ENCODE peak calls at places on chromosomes 6 and 20, in four cellular contexts. One of them, this sample, is unnamed.

GRCh38 chr20:1265226-1265915 is 723 bp upstream of the SNPH start:
- DNase-seq in breast epithelium: no peak
- DNase-seq in sigmoid colon: no peak
- DNase-seq in heart left ventricle: no peak
- DNase-seq in this sample: no peak

GRCh38 chr6:123829302-123829953 is 25.8 kb downstream of the NKAIN2 start:
- DNase-seq in breast epithelium: no peak
- DNase-seq in sigmoid colon: no peak
- DNase-seq in heart left ventricle: no peak
- DNase-seq in this sample: no peak

GRCh38 chr20:62618622-62619529 is 23.4 kb upstream of the SLCO4A1 start:
- DNase-seq in breast epithelium: no peak
- DNase-seq in sigmoid colon: no peak
- DNase-seq in heart left ventricle: no peak
- DNase-seq in this sample: no peak

GRCh38 chr6:122789862-122790739 is 1.0 kb downstream of the SMPDL3A start:
- DNase-seq in breast epithelium: peak; percentile 22
- DNase-seq in sigmoid colon: no peak
- DNase-seq in heart left ventricle: peak; percentile 36
- DNase-seq in this sample: no peak

GRCh38 chr20:43689165-43689564 is 22.3 kb downstream of the MYBL2 start:
- DNase-seq in breast epithelium: no peak
- DNase-seq in sigmoid colon: no peak
- DNase-seq in heart left ventricle: no peak
- DNase-seq in this sample: no peak

GRCh38 chr6:148502773-148503135 is 160.1 kb downstream of the SASH1 start:
- DNase-seq in breast epithelium: no peak
- DNase-seq in sigmoid colon: no peak
- DNase-seq in heart left ventricle: no peak
- DNase-seq in this sample: no peak

GRCh38 chr20:32510120-32510600 is 75.0 kb downstream of the NOL4L start:
- DNase-seq in breast epithelium: no peak
- DNase-seq in sigmoid colon: no peak
- DNase-seq in heart left ventricle: no peak
- DNase-seq in this sample: no peak

GRCh38 chr6:85751374-85752055 is 108.8 kb upstream of the SYNCRIP start:
- DNase-seq in breast epithelium: no peak
- DNase-seq in sigmoid colon: no peak
- DNase-seq in heart left ventricle: no peak
- DNase-seq in this sample: no peak

GRCh38 chr6:44974511-44974910 is 353.6 kb upstream of the RUNX2 start:
- DNase-seq in breast epithelium: no peak
- DNase-seq in sigmoid colon: no peak
- DNase-seq in heart left ventricle: no peak
- DNase-seq in this sample: no peak

GRCh38 chr6:53306819-53307347 is 41.9 kb downstream of the ELOVL5 start:
- DNase-seq in breast epithelium: no peak
- DNase-seq in sigmoid colon: no peak
- DNase-seq in heart left ventricle: no peak
- DNase-seq in this sample: no peak

GRCh38 chr6:135382182-135382628 is 115.3 kb downstream of the AHI1 start:
- DNase-seq in breast epithelium: no peak
- DNase-seq in sigmoid colon: no peak
- DNase-seq in heart left ventricle: no peak
- DNase-seq in this sample: no peak

GRCh38 chr6:135383297-135383696 is 114.2 kb downstream of the AHI1 start:
- DNase-seq in breast epithelium: no peak
- DNase-seq in sigmoid colon: no peak
- DNase-seq in heart left ventricle: no peak
- DNase-seq in this sample: no peak

GRCh38 chr6:135383766-135384165 is 113.8 kb downstream of the AHI1 start:
- DNase-seq in breast epithelium: no peak
- DNase-seq in sigmoid colon: no peak
- DNase-seq in heart left ventricle: no peak
- DNase-seq in this sample: no peak

GRCh38 chr6:135380793-135381192 is 116.7 kb downstream of the AHI1 start:
- DNase-seq in breast epithelium: no peak
- DNase-seq in sigmoid colon: no peak
- DNase-seq in heart left ventricle: no peak
- DNase-seq in this sample: no peak

DNA sequence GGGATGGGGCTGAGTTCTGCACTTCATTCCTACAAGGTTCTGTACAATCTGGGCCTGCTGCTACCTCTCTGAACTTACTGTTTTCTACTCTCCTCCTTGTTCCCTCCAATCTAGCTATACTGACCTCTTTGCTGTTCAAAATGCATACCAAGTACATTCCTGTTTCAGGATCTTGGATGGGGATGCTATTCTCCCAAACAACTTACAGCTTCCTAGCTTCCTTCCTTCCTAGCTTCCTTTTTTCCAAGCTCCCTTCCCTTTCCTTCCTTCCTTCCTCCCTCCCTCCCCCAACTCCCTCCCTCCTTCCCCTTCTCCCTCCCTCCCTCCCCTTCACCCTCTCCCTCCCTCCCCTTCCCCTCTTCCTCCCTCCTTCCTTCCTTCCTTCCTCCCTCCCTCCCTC is 117.9 kb downstream of the AHI1 start:
- DNase-seq in breast epithelium: no peak
- DNase-seq in sigmoid colon: no peak
- DNase-seq in heart left ventricle: no peak
- DNase-seq in this sample: no peak
- TF ChIP-seq CTCF in breast epithelium: no peak
- TF ChIP-seq CTCF in sigmoid colon: no peak
- TF ChIP-seq CTCF in heart left ventricle: no peak
- TF ChIP-seq CTCF in this sample: no peak

GRCh38 chr6:113496157-113496556 is 361.0 kb upstream of the MARCKS start:
- DNase-seq in breast epithelium: no peak
- DNase-seq in sigmoid colon: no peak
- DNase-seq in heart left ventricle: no peak
- DNase-seq in this sample: no peak
- TF ChIP-seq POLR2A in breast epithelium: no peak
- TF ChIP-seq POLR2A in sigmoid colon: no peak
- TF ChIP-seq POLR2A in heart left ventricle: no peak
- TF ChIP-seq POLR2A in this sample: no peak

GRCh38 chr6:155054851-155055250 is 59.7 kb downstream of the TIAM2 start:
- DNase-seq in breast epithelium: no peak
- DNase-seq in sigmoid colon: no peak
- DNase-seq in heart left ventricle: no peak
- DNase-seq in this sample: no peak
- H3K4me3 ChIP-seq in breast epithelium: no peak overlapping the region
- H3K4me3 ChIP-seq in sigmoid colon: no peak overlapping the region
- H3K4me3 ChIP-seq in heart left ventricle: peak overlapping the region; percentile 20
- H3K4me3 ChIP-seq in this sample: no peak overlapping the region

GRCh38 chr6:156410649-156411048 is 366.5 kb upstream of the ARID1B start:
- DNase-seq in breast epithelium: no peak
- DNase-seq in sigmoid colon: no peak
- DNase-seq in heart left ventricle: no peak
- DNase-seq in this sample: no peak
- TF ChIP-seq CTCF in breast epithelium: no peak
- TF ChIP-seq CTCF in sigmoid colon: no peak
- TF ChIP-seq CTCF in heart left ventricle: peak; percentile 15
- TF ChIP-seq CTCF in this sample: no peak

GRCh38 chr6:121437861-121438651 is 2.6 kb downstream of the GJA1 start:
- DNase-seq in breast epithelium: peak; percentile 45
- DNase-seq in sigmoid colon: no peak
- DNase-seq in heart left ventricle: no peak
- DNase-seq in this sample: no peak

GRCh38 chr6:121436172-121436965 is 923 bp downstream of the GJA1 start:
- DNase-seq in breast epithelium: no peak
- DNase-seq in sigmoid colon: no peak
- DNase-seq in heart left ventricle: no peak
- DNase-seq in this sample: no peak

GRCh38 chr6:121436966-121437756 is 1.7 kb downstream of the GJA1 start:
- DNase-seq in breast epithelium: peak; percentile 68
- DNase-seq in sigmoid colon: peak; percentile 75
- DNase-seq in heart left ventricle: peak; percentile 66
- DNase-seq in this sample: peak; percentile 90

GRCh38 chr6:121434037-121434770 is 1.2 kb upstream of the GJA1 start:
- DNase-seq in breast epithelium: no peak
- DNase-seq in sigmoid colon: no peak
- DNase-seq in heart left ventricle: no peak
- DNase-seq in this sample: no peak

DNA sequence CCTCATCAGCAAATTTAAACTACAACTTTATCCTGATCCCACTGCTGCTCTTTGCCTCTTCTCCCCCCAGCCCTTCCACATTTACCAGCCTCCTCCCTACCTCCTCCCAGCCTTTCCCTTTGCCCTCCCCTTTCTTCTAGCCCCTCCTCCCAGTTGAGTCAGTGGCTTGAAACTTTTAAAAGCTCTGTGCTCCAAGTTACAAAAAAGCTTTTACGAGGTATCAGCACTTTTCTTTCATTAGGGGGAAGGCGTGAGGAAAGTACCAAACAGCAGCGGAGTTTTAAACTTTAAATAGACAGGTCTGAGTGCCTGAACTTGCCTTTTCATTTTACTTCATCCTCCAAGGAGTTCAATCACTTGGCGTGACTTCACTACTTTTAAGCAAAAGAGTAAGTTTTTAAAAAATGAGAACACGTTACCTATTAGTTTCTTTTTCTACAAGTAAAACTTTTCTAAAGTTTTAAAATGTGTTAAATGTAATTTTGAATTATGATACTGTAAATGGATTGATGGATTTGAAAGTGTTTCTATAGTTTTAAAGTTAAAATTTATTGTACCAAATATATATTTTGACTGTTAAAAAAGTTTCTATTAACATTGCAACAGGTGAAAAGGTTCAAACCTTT is at the start of gene GJA1:
- DNase-seq in breast epithelium: peak; percentile 60
- DNase-seq in sigmoid colon: no peak
- DNase-seq in heart left ventricle: peak; percentile 68
- DNase-seq in this sample: peak; percentile 76
- TF ChIP-seq POLR2A in breast epithelium: peak; percentile 14
- TF ChIP-seq POLR2A in sigmoid colon: no peak
- TF ChIP-seq POLR2A in heart left ventricle: peak; percentile 50
- TF ChIP-seq POLR2A in this sample: no peak

DNA sequence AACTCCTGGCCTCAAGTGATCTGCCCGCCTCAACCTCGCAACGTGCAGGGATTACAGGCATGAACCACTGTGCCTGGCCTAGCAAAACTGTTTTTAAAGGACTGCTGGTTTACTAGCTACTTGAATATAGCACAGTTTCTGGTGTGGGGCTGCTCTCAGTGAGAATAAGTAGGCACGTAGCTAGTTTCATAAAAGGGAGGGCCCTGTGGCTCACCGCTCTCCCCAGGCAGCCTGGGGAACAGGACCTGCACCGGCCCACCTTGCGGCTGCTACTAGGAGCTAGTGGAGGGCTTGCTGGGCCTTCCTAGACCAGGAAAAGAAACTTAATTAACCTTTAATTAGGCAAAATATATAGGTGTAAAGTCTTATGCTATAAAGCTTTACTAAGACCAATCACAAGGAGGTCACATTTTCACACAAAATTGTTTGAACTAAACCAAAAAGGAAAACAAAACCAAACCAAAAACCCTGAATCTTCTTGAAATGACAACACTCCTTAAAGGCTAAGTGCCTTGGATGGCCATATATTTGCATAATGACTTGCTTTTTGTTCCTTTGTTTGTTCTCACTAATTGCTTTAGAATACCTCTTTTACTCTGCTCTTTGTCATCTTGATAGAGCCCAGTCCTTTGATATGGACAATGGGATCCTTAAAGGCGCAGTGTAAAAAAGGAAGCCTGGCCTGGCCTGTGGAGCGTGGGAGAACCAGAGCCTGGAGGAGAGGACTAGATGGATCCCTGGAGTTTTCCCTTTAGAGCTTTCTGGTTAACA is 69.5 kb upstream of the SAMD5 start:
- DNase-seq in breast epithelium: no peak
- DNase-seq in sigmoid colon: no peak
- DNase-seq in heart left ventricle: no peak
- DNase-seq in this sample: no peak
- H3K4me3 ChIP-seq in breast epithelium: no peak overlapping the region
- H3K4me3 ChIP-seq in sigmoid colon: no peak overlapping the region
- H3K4me3 ChIP-seq in heart left ventricle: no peak overlapping the region
- H3K4me3 ChIP-seq in this sample: no peak overlapping the region

DNA sequence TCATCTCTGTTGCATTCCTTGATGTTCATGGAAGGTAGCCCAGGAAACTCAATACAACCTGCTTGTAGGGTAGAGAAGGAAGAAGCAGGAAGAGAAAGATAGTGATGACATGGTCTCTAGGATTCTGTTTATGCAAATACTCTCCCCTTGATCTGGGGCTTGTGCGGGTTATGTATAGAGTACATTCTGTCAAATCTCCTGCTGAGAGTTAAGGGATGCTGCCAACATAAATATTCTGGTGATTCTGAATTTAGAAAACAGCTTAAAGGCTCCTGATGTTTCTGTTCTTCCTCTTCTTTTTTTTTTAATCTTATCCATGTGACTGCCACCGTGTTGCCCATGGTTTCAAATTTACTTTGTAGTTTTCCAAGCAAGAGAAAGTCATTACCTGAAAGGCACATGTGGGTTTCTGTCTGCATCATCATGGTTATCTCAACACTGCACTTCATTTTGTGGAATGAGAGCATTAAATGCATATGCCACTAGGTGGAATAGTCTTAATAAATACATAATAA is 150.6 kb downstream of the RPS12 start:
- DNase-seq in breast epithelium: no peak
- DNase-seq in sigmoid colon: no peak
- DNase-seq in heart left ventricle: no peak
- DNase-seq in this sample: no peak
- TF ChIP-seq CTCF in breast epithelium: no peak
- TF ChIP-seq CTCF in sigmoid colon: no peak
- TF ChIP-seq CTCF in heart left ventricle: no peak
- TF ChIP-seq CTCF in this sample: no peak

GRCh38 chr6:89323461-89324098 is 8.5 kb upstream of the GABRR2 start:
- DNase-seq in breast epithelium: no peak
- DNase-seq in sigmoid colon: no peak
- DNase-seq in heart left ventricle: no peak
- DNase-seq in this sample: no peak
- TF ChIP-seq POLR2A in breast epithelium: no peak
- TF ChIP-seq POLR2A in sigmoid colon: no peak
- TF ChIP-seq POLR2A in heart left ventricle: no peak
- TF ChIP-seq POLR2A in this sample: no peak

DNA sequence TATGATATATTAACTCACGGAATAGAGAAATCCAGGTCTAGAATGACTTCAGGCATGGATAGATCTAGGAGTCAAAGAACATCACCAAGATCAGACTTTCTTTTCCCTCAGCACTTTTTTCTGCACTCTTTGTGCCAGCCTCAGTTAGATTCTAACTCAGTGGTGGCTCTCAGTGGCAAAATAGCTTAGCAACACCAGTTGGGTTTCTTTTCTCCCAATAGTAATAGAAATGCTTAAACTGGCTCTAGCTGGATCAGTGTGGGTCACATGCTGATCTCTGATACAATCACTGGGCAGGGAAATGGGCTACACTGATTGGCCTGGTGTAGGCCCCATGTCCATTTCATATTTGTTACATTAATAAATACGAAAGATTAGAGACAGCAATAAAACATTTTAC is 44.2 kb upstream of the ARFGEF2 start:
- DNase-seq in breast epithelium: no peak
- DNase-seq in sigmoid colon: no peak
- DNase-seq in heart left ventricle: no peak
- DNase-seq in this sample: no peak
- H3K4me3 ChIP-seq in breast epithelium: no peak overlapping the region
- H3K4me3 ChIP-seq in sigmoid colon: no peak overlapping the region
- H3K4me3 ChIP-seq in heart left ventricle: no peak overlapping the region
- H3K4me3 ChIP-seq in this sample: no peak overlapping the region

DNA sequence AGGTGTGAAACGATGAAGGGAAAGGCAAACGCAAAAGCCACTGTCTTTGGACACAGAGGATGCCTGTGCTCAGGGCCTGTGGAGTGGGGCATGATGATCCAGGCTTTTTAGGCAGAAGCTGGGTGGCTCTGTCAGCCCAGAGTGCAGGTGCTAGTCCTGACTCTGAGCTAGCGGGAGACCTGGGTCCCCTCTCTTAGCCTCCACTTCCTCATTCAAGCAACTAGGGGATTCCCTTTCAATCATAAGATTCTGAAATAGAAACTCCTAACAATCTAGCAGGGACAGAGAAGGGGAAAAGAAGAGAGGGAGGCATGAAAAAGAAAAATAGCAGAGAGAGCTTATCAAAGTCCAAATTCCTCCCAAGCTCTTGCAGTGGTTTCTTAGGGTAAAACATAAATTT is 7.6 kb upstream of the HIVEP2 start:
- DNase-seq in breast epithelium: no peak
- DNase-seq in sigmoid colon: no peak
- DNase-seq in heart left ventricle: no peak
- DNase-seq in this sample: no peak
- TF ChIP-seq CTCF in breast epithelium: no peak
- TF ChIP-seq CTCF in sigmoid colon: no peak
- TF ChIP-seq CTCF in heart left ventricle: no peak
- TF ChIP-seq CTCF in this sample: no peak

This sample was measured in lower leg skin.